ENCODE peak calls at places on chromosomes 6 and 20, in eight cellular contexts. F is CD8-positive, alpha-beta memory T cell; B is CD8-positive, alpha-beta T cell; Y is transverse colon; A is aorta; C is esophagus squamous epithelium; Z is cardiac muscle cell; N is substantia nigra. P is an unnamed sample.

GRCh38 chr20:9103955-9104354 is 35.1 kb downstream of the PLCB4 start:
- DNase-seq in C (no peak), B (no peak), F (no peak), Z (no peak), A (no peak), Y (no peak), N (no peak), P (no peak)

GRCh38 chr6:157647261-157647915 is 175.7 kb upstream of the SNX9 start:
- DNase-seq in F (no peak), Z (no peak), Y (no peak), A (peak), B (no peak), N (no peak), C (no peak), P (no peak)

GRCh38 chr6:7914991-7915789 is 4.6 kb upstream of the TXNDC5 start:
- DNase-seq in B (no peak), A (no peak), C (no peak), Y (no peak), N (no peak), F (no peak), Z (peak), P (peak)

GRCh38 chr6:41734666-41735426 is 562 bp downstream of the TFEB start:
- DNase-seq in Y (peak), C (peak), A (peak), Z (peak), F (peak), N (peak), B (peak), P (peak)

GRCh38 chr6:11791354-11792107 is 12.9 kb upstream of the ADTRP start:
- DNase-seq in F (no peak), Z (no peak), Y (no peak), A (no peak), C (no peak), N (no peak), B (peak), P (no peak)

GRCh38 chr6:15439410-15440022 is 193.6 kb downstream of the JARID2 start:
- DNase-seq in N (no peak), B (no peak), Y (no peak), A (no peak), Z (peak), C (no peak), F (no peak), P (no peak)

GRCh38 chr6:3290501-3291211 is 31.9 kb downstream of the PSMG4 start:
- DNase-seq in Y (no peak), A (no peak), N (no peak), C (no peak), F (no peak), Z (no peak), B (no peak), P (no peak)

GRCh38 chr20:40336034-40336433 is 353.0 kb downstream of the MAFB start:
- DNase-seq in N (no peak), Z (peak), C (no peak), B (no peak), Y (no peak), A (no peak), F (no peak), P (no peak)

GRCh38 chr6:160931378-160932343 is 59.9 kb upstream of the MAP3K4 start:
- DNase-seq in Y (no peak), Z (no peak), B (no peak), A (no peak), N (no peak), C (no peak), F (no peak), P (no peak)

GRCh38 chr6:154526997-154527396 is 16.5 kb upstream of the CNKSR3 start:
- DNase-seq in F (no peak), A (no peak), B (no peak), Y (no peak), N (no peak), C (no peak), Z (no peak), P (no peak)

GRCh38 chr20:38589967-38590681 is 9.1 kb downstream of the ADIG start:
- DNase-seq in N (no peak), F (no peak), C (no peak), B (no peak), A (no peak), Y (no peak), Z (no peak), P (no peak)

GRCh38 chr6:166556871-166557322 is 29.6 kb downstream of the RAMACL start:
- DNase-seq in A (peak), Z (peak), Y (peak), C (peak), N (peak), F (no peak), B (no peak), P (peak)

GRCh38 chr20:7237251-7237650 is 469.8 kb downstream of the BMP2 start:
- DNase-seq in Y (no peak), C (no peak), Z (no peak), F (no peak), N (no peak), A (no peak), B (no peak), P (no peak)

GRCh38 chr6:76876922-76877553 is 586.3 kb downstream of the HTR1B start:
- DNase-seq in C (no peak), N (no peak), B (no peak), A (no peak), F (no peak), Z (peak), Y (peak), P (peak)

GRCh38 chr6:42532038-42532669 is 31.7 kb upstream of the UBR2 start:
- DNase-seq in Z (peak), B (peak), Y (no peak), N (no peak), F (peak), A (no peak), C (no peak), P (no peak)

GRCh38 chr6:157644043-157644810 is 178.8 kb upstream of the SNX9 start:
- DNase-seq in Y (no peak), Z (peak), A (peak), C (no peak), B (no peak), F (peak), N (no peak), P (no peak)

GRCh38 chr6:7189101-7189721 is 81.5 kb downstream of the RREB1 start:
- DNase-seq in A (no peak), B (no peak), Z (no peak), Y (no peak), F (no peak), N (no peak), C (no peak), P (no peak)

GRCh38 chr20:53162251-53162835 is 190.2 kb downstream of the TSHZ2 start:
- DNase-seq in C (no peak), Z (peak), B (no peak), A (peak), Y (peak), F (no peak), N (no peak), P (peak)

GRCh38 chr6:15384901-15385300 is 139.0 kb downstream of the JARID2 start:
- DNase-seq in N (no peak), C (no peak), B (no peak), A (no peak), Z (no peak), Y (no peak), F (no peak), P (no peak)

GRCh38 chr20:63273635-63274380 is 1.2 kb downstream of the ARFGAP1 start:
- DNase-seq in N (no peak), B (no peak), F (no peak), Y (no peak), Z (peak), C (no peak), A (no peak), P (no peak)

GRCh38 chr6:156780117-156780641 is 3.0 kb downstream of the ARID1B start:
- DNase-seq in A (no peak), B (peak), Y (peak), Z (peak), F (peak), N (peak), C (no peak), P (peak)

GRCh38 chr6:31573239-31574105 is 1.4 kb downstream of the LTA start:
- DNase-seq in N (no peak), Z (no peak), A (no peak), B (no peak), Y (no peak), F (no peak), C (no peak), P (no peak)

GRCh38 chr6:30075094-30075986 is at the start of gene RNF39:
- DNase-seq in Z (peak), A (no peak), Y (peak), N (no peak), B (no peak), F (no peak), C (no peak), P (no peak)

GRCh38 chr6:42193491-42193894 is 1.3 kb downstream of the GUCA1B start:
- DNase-seq in Z (no peak), N (no peak), Y (no peak), B (no peak), F (no peak), C (no peak), A (no peak), P (peak)

GRCh38 chr6:138560130-138560850 is 61.0 kb upstream of the NHSL1 start:
- DNase-seq in F (no peak), Y (peak), Z (no peak), C (no peak), N (no peak), B (no peak), A (no peak), P (no peak)

GRCh38 chr6:138554146-138554545 is 54.9 kb upstream of the NHSL1 start:
- DNase-seq in C (no peak), B (no peak), F (no peak), Z (no peak), A (no peak), N (no peak), Y (no peak), P (no peak)

GRCh38 chr6:138555294-138555988 is 56.1 kb upstream of the NHSL1 start:
- DNase-seq in Z (no peak), C (no peak), N (no peak), Y (no peak), A (no peak), F (no peak), B (no peak), P (no peak)

GRCh38 chr6:138559153-138559552 is 59.9 kb upstream of the NHSL1 start:
- DNase-seq in F (no peak), N (no peak), B (no peak), C (no peak), Z (no peak), A (no peak), Y (no peak), P (no peak)

GRCh38 chr6:138557147-138557546 is 57.9 kb upstream of the NHSL1 start:
- DNase-seq in Z (no peak), C (no peak), Y (no peak), B (no peak), F (no peak), A (no peak), N (no peak), P (no peak)
- H3K27ac ChIP-seq in Z (peak), C (no peak), Y (no peak), B (no peak), F (no peak), A (no peak), N (no peak), P (no peak)

GRCh38 chr20:61499859-61500258 is 247.8 kb downstream of the CDH4 start:
- DNase-seq in B (no peak), N (no peak), A (no peak), Y (no peak), Z (no peak), C (no peak), F (no peak), P (no peak)
- H3K27ac ChIP-seq in B (no peak), N (no peak), A (no peak), Y (no peak), Z (no peak), C (no peak), F (no peak), P (no peak)

GRCh38 chr20:47311967-47312681 is 44.4 kb downstream of the ZMYND8 start:
- DNase-seq in A (no peak), Z (no peak), C (no peak), N (no peak), F (no peak), B (no peak), Y (no peak), P (no peak)
- H3K27ac ChIP-seq in A (no peak), Z (peak), C (peak), N (no peak), F (no peak), B (no peak), Y (peak), P (no peak)

GRCh38 chr20:50921783-50922501 is 9.3 kb downstream of the ADNP start:
- DNase-seq in Z (no peak), N (no peak), F (no peak), Y (no peak), C (no peak), A (no peak), B (no peak), P (no peak)
- H3K27ac ChIP-seq in Z (no peak), N (no peak), F (no peak), Y (no peak), C (peak), A (no peak), B (no peak), P (no peak)

GRCh38 chr6:151916680-151917164 is 109.2 kb downstream of the ESR1 start:
- DNase-seq in B (no peak), Z (peak), A (no peak), C (no peak), Y (no peak), F (no peak), N (no peak), P (no peak)
- H3K27ac ChIP-seq in B (no peak), Z (no peak), A (no peak), C (peak), Y (no peak), F (no peak), N (no peak), P (no peak)

GRCh38 chr6:4903751-4904370 is 100.0 kb downstream of the RPP40 start:
- DNase-seq in A (no peak), F (no peak), Y (no peak), C (no peak), Z (no peak), N (no peak), B (no peak), P (no peak)
- H3K27ac ChIP-seq in A (no peak), F (no peak), Y (no peak), C (no peak), Z (no peak), N (no peak), B (no peak), P (no peak)

GRCh38 chr20:1264727-1265126 is 1.4 kb upstream of the SNPH start:
- DNase-seq in Y (no peak), A (no peak), N (no peak), B (no peak), Z (no peak), C (no peak), F (no peak), P (no peak)

GRCh38 chr20:1266167-1266973 is at the start of gene SNPH:
- DNase-seq in C (no peak), Y (peak), A (peak), F (peak), B (peak), N (peak), Z (peak), P (peak)

GRCh38 chr20:1265226-1265915 is 723 bp upstream of the SNPH start:
- DNase-seq in F (no peak), Z (no peak), C (no peak), A (no peak), Y (no peak), B (no peak), N (no peak), P (no peak)

GRCh38 chr20:1267161-1267560 is 1.1 kb downstream of the SNPH start:
- DNase-seq in F (no peak), C (no peak), N (no peak), Z (no peak), Y (no peak), B (no peak), A (no peak), P (no peak)

GRCh38 chr20:1265916-1266166 is 253 bp upstream of the SNPH start:
- DNase-seq in A (no peak), B (no peak), Y (no peak), N (no peak), Z (no peak), C (no peak), F (no peak), P (no peak)
- H3K27ac ChIP-seq in A (no peak), B (peak), Y (peak), N (peak), Z (peak), C (peak), F (peak), P (peak)